ENCODE peak calls at places on chromosomes 4 and X, in eight cellular contexts. X is MM.1S; N is iPS DF 6.9; M is mesendoderm; C is GM23248; H is thyroid gland; Z is left ventricle myocardium inferior; Y is CD4-positive, alpha-beta memory T cell. L is an unnamed sample. For H3K27me3, the result is how much of the 10 kb centered on the place peaks cover.

GRCh38 chr4:147724468-147725201 is 7.3 kb upstream of the ARHGAP10 start:
- DNase-seq in X (no peak), N (no peak), M (no peak), C (no peak), H (no peak), Z (no peak), Y (no peak), L (no peak)

GRCh38 chrX:2907295-2907694 is 21.8 kb downstream of the ARSD start:
- DNase-seq in X (no peak), N (no peak), M (no peak), C (no peak), H (no peak), Z (no peak), Y (no peak), L (no peak)

GRCh38 chrX:129637217-129638109 is 17.3 kb downstream of the APLN start:
- DNase-seq in X (peak), N (peak), M (peak), C (peak), H (peak), Z (peak), Y (peak), L (peak)

GRCh38 chr4:52052475-52052780 is 1.3 kb downstream of the SPATA18 start:
- DNase-seq in X (no peak), N (no peak), M (peak), C (peak), H (no peak), Z (no peak), Y (no peak), L (no peak)

GRCh38 chr4:20248155-20248558 is 3.5 kb upstream of the SLIT2 start:
- DNase-seq in X (peak), N (no peak), M (peak), C (peak), H (no peak), Z (no peak), Y (no peak), L (no peak)

GRCh38 chrX:149470960-149471359 is 34.1 kb downstream of the IDS start:
- DNase-seq in X (peak), N (peak), M (peak), C (peak), H (peak), Z (peak), Y (peak), L (peak)

GRCh38 chr4:33381806-33382205 is 2661.6 kb downstream of the PCDH7 start:
- DNase-seq in X (no peak), N (no peak), M (no peak), C (no peak), H (peak), Z (no peak), Y (no peak), L (no peak)

GRCh38 chrX:50725310-50725709 is 88.7 kb downstream of the SHROOM4 start:
- DNase-seq in X (no peak), N (no peak), M (peak), C (no peak), H (no peak), Z (no peak), Y (no peak), L (no peak)

GRCh38 chr4:96003941-96004340 is 164.0 kb downstream of the PDHA2 start:
- DNase-seq in X (no peak), N (no peak), M (no peak), C (no peak), H (no peak), Z (no peak), Y (no peak), L (no peak)

GRCh38 chr4:2924765-2925301 is 38.4 kb downstream of the NOP14 start:
- DNase-seq in X (no peak), N (no peak), M (no peak), C (no peak), H (peak), Z (no peak), Y (no peak), L (peak)

GRCh38 chr4:121973791-121974190 is 21.9 kb upstream of the TRPC3 start:
- DNase-seq in X (no peak), N (no peak), M (no peak), C (no peak), H (no peak), Z (no peak), Y (no peak), L (no peak)

GRCh38 chrX:123590842-123591491 is 141.9 kb downstream of the THOC2 start:
- DNase-seq in X (peak), N (no peak), M (no peak), C (peak), H (no peak), Z (no peak), Y (no peak), L (no peak)

GRCh38 chr4:165814256-165815010 is 58.6 kb upstream of the TLL1 start:
- DNase-seq in X (no peak), N (no peak), M (no peak), C (peak), H (no peak), Z (no peak), Y (no peak), L (no peak)

GRCh38 chr4:132332932-132333722 is 816.0 kb upstream of the PCDH10 start:
- DNase-seq in X (peak), N (no peak), M (peak), C (no peak), H (no peak), Z (no peak), Y (no peak), L (no peak)

GRCh38 chr4:4851081-4851480 is 8.4 kb upstream of the MSX1 start:
- DNase-seq in X (no peak), N (no peak), M (no peak), C (no peak), H (no peak), Z (no peak), Y (no peak), L (no peak)

GRCh38 chr4:80306255-80306654 is 29.3 kb upstream of the CFAP299 start:
- DNase-seq in X (no peak), N (no peak), M (no peak), C (peak), H (no peak), Z (no peak), Y (no peak), L (no peak)

GRCh38 chrX:49186125-49187027 is at the start of gene PRICKLE3:
- DNase-seq in X (peak), N (no peak), M (peak), C (peak), H (peak), Z (peak), Y (peak), L (peak)

GRCh38 chr4:17613761-17614415 is 553 bp upstream of the MED28 start:
- DNase-seq in X (peak), N (no peak), M (no peak), C (peak), H (peak), Z (no peak), Y (no peak), L (no peak)

GRCh38 chr4:143302526-143302925 is 34.1 kb upstream of the GAB1 start:
- DNase-seq in X (no peak), N (no peak), M (peak), C (peak), H (no peak), Z (no peak), Y (no peak), L (no peak)

GRCh38 chr4:160872491-160872890 is 1291.3 kb downstream of the FSTL5 start:
- DNase-seq in X (no peak), N (no peak), M (no peak), C (no peak), H (no peak), Z (no peak), Y (no peak), L (no peak)

GRCh38 chrX:789096-789495 is 158.5 kb downstream of the SHOX start:
- DNase-seq in X (no peak), N (no peak), M (no peak), C (no peak), H (no peak), Z (no peak), Y (no peak), L (no peak)

GRCh38 chr4:39763714-39764572 is 66.0 kb downstream of the UBE2K start:
- DNase-seq in X (no peak), N (no peak), M (no peak), C (no peak), H (no peak), Z (no peak), Y (no peak), L (no peak)

GRCh38 chrX:97310373-97310772 is 426.7 kb downstream of the RPA4 start:
- DNase-seq in X (no peak), N (peak), M (peak), C (no peak), H (no peak), Z (no peak), Y (no peak), L (no peak)

GRCh38 chrX:118182050-118182449 is 65.4 kb upstream of the KLHL13 start:
- DNase-seq in X (no peak), N (no peak), M (no peak), C (peak), H (no peak), Z (no peak), Y (no peak), L (no peak)

GRCh38 chr4:48680848-48681568 is 99.1 kb downstream of the FRYL start:
- DNase-seq in X (no peak), N (no peak), M (no peak), C (no peak), H (no peak), Z (no peak), Y (no peak), L (no peak)

DNA sequence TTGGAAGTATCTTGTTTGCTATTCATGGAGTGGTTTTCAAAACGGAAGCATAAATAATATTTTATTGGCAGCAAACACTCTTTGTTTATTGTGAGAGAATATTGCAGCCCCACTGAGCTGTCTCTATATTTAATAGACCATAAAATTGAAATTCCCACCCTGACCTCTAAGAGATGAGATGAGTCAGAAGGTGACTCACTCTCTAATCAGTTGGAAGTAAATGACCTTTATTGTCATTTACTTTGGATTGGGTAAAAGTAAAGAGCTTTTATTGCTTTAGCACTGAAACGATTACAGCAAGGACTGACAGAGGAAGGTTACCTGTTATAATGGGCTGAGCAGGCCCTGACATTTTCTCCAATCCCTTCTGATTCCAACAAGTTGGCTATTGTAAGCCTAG is 55.0 kb downstream of the SYTL5 start:
- DNase-seq in X (no peak), N (no peak), M (peak), C (peak), H (no peak), Z (no peak), Y (no peak), L (no peak)
- H3K27ac ChIP-seq in X (no peak), N (no peak), M (no peak), C (no peak), H (no peak), Z (no peak), Y (no peak), L (no peak)

DNA sequence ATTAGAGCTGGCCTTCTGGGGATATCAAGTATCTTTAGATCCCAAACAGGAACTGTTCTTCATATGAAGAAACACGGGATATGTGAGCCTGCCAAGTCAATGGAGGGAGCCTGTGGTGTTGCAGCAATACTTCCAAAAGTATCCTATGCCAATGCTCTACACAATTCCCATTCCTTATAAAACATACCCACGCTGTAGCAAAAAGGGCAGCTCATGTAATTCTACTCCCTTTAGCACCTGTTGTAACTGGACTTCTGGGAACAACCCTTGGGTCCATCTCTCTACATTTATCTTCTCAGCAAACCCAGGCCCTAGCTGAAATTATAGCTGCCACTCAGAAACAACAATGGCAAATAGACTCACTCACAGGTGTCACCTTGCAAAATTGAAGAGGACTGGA is 12.5 kb upstream of the NAF1 start:
- DNase-seq in X (no peak), N (no peak), M (no peak), C (no peak), H (no peak), Z (no peak), Y (no peak), L (no peak)
- H3K4me3 ChIP-seq in X (no peak), N (no peak), M (no peak), C (no peak), H (no peak), Z (no peak), Y (no peak), L (no peak)

DNA sequence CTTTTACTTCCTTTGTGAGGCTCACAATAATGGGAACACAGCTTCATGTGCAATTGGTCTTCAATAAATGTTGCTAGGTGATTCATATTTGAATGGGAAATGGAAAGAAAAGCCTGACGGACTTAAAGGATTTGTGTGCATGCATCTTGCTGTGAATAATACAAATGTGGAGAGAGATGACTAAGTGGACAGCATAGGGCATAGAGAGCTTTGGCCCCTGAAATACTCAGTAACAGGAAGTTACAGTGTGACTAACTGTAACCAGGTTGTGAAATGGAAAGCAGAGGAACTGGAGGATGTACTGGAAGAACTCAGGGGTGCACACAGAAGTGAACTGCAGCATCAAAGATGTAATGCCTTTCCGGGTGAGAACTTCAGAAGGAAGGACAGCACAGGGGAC is 206.7 kb downstream of the MGST2 start:
- DNase-seq in X (no peak), N (no peak), M (no peak), C (peak), H (no peak), Z (no peak), Y (no peak), L (no peak)
- H3K27me3 ChIP-seq in X (under half), N (under half), M (under half), C (under half), H (under half), Z (under half), Y (under half), L (under half)

GRCh38 chrX:53950130-53950733 is 94.0 kb downstream of the PHF8 start:
- DNase-seq in X (no peak), N (no peak), M (no peak), C (no peak), H (no peak), Z (no peak), Y (no peak), L (no peak)
- H3K27ac ChIP-seq in X (no peak), N (no peak), M (no peak), C (no peak), H (no peak), Z (no peak), Y (no peak), L (no peak)

GRCh38 chrX:154545673-154546274 is 872 bp downstream of the G6PD start:
- DNase-seq in X (no peak), N (no peak), M (no peak), C (no peak), H (peak), Z (no peak), Y (no peak), L (no peak)
- H3K4me3 ChIP-seq in X (peak), N (peak), M (no peak), C (peak), H (no peak), Z (peak), Y (no peak), L (peak)

GRCh38 chrX:25005382-25006185 is 10.2 kb downstream of the ARX start:
- DNase-seq in X (no peak), N (no peak), M (no peak), C (peak), H (no peak), Z (no peak), Y (no peak), L (no peak)
- H3K27me3 ChIP-seq in X (under half), N (half or more), M (half or more), C (under half), H (under half), Z (half or more), Y (under half), L (half or more)

DNA sequence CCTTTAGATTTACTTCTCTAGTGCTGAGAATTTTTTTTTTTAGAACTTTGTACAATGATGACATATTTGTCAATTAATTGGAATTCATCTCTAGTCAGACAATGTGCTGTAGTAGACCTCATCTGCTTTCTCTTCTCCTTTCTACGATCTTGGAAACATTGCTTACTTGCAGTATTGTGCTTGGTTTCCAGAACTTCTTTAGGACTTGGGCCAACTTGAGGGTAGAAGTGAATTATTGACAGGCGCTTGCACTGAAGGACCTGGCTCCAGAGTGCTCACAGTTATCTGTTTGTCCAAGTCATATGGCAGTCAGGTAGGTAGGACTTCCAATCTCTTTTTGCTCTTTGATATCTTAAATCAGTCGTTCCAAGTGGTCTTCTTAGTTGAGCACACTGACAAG is 39.6 kb downstream of the FNIP2 start:
- DNase-seq in X (no peak), N (no peak), M (no peak), C (no peak), H (no peak), Z (no peak), Y (no peak), L (no peak)
- H3K27ac ChIP-seq in X (no peak), N (no peak), M (no peak), C (no peak), H (no peak), Z (peak), Y (no peak), L (no peak)

GRCh38 chrX:85243155-85243554 is 424 bp downstream of the SATL1 start:
- DNase-seq in X (no peak), N (no peak), M (peak), C (no peak), H (no peak), Z (no peak), Y (no peak), L (no peak)
- H3K4me3 ChIP-seq in X (no peak), N (peak), M (peak), C (peak), H (no peak), Z (peak), Y (no peak), L (peak)

GRCh38 chrX:142616636-142617035 is 409.1 kb upstream of the SPANXN4 start:
- DNase-seq in X (no peak), N (no peak), M (no peak), C (no peak), H (no peak), Z (no peak), Y (no peak), L (no peak)
- H3K27me3 ChIP-seq in X (under half), N (under half), M (under half), C (under half), H (under half), Z (under half), Y (under half), L (under half)

L was measured in lower lobe of right lung.